ENCODE peak calls at places on chromosomes 6 and 20, in five cellular contexts. J, R, X, N and A are unnamed samples.

GRCh38 chr20:19802492-19803158 is 44.6 kb downstream of the RIN2 start:
- DNase-seq in J (no peak), R (no peak), X (peak), N (peak), A (peak)

GRCh38 chr6:11065436-11066202 is 21.5 kb upstream of the ELOVL2 start:
- DNase-seq in J (no peak), R (no peak), X (no peak), N (peak), A (no peak)

GRCh38 chr6:7261030-7261841 is 51.8 kb downstream of the SSR1 start:
- DNase-seq in J (peak), R (peak), X (peak), N (peak), A (peak)

GRCh38 chr6:7650876-7651275 is 60.9 kb downstream of the SNRNP48 start:
- DNase-seq in J (no peak), R (no peak), X (no peak), N (no peak), A (no peak)

GRCh38 chr6:29861521-29862255 is 34.1 kb downstream of the HLA-G start:
- DNase-seq in J (no peak), R (no peak), X (no peak), N (no peak), A (no peak)

GRCh38 chr6:36852481-36853147 is 13.4 kb upstream of the CPNE5 start:
- DNase-seq in J (no peak), R (no peak), X (peak), N (no peak), A (no peak)

GRCh38 chr20:25009218-25010145 is 16.9 kb upstream of the APMAP start:
- DNase-seq in J (no peak), R (no peak), X (no peak), N (no peak), A (no peak)

GRCh38 chr6:35972471-35972985 is 51.6 kb upstream of the SRPK1 start:
- DNase-seq in J (no peak), R (no peak), X (no peak), N (peak), A (no peak)

GRCh38 chr6:116507324-116507723 is 4.1 kb upstream of the CALHM5 start:
- DNase-seq in J (no peak), R (no peak), X (peak), N (no peak), A (no peak)

GRCh38 chr20:7712661-7713060 is 227.6 kb downstream of the HAO1 start:
- DNase-seq in J (no peak), R (no peak), X (peak), N (no peak), A (no peak)

GRCh38 chr6:100456178-100456880 is 8.4 kb downstream of the SIM1 start:
- DNase-seq in J (no peak), R (no peak), X (no peak), N (peak), A (no peak)

GRCh38 chr20:20687319-20687718 is 25.1 kb downstream of the RALGAPA2 start:
- DNase-seq in J (no peak), R (no peak), X (no peak), N (no peak), A (no peak)

GRCh38 chr6:36615018-36615761 is 21.0 kb downstream of the SRSF3 start:
- DNase-seq in J (peak), R (no peak), X (peak), N (peak), A (peak)

GRCh38 chr6:108453601-108454157 is 107.0 kb upstream of the FOXO3 start:
- DNase-seq in J (peak), R (no peak), X (no peak), N (no peak), A (no peak)

GRCh38 chr6:116975600-116975999 is 98.6 kb downstream of the RFX6 start:
- DNase-seq in J (no peak), R (no peak), X (peak), N (no peak), A (no peak)

GRCh38 chr6:13302751-13303667 is 25.3 kb downstream of the TBC1D7 start:
- DNase-seq in J (peak), R (peak), X (peak), N (no peak), A (peak)

GRCh38 chr6:41552723-41553122 is 6.5 kb downstream of the FOXP4 start:
- DNase-seq in J (no peak), R (no peak), X (no peak), N (no peak), A (no peak)

GRCh38 chr20:11867286-11867921 is 50.3 kb upstream of the BTBD3 start:
- DNase-seq in J (no peak), R (no peak), X (no peak), N (no peak), A (no peak)

GRCh38 chr6:167968091-167968490 is 29.4 kb upstream of the KIF25 start:
- DNase-seq in J (no peak), R (no peak), X (peak), N (peak), A (no peak)

GRCh38 chr6:41157323-41157722 is 3.2 kb upstream of the TREML1 start:
- DNase-seq in J (no peak), R (no peak), X (no peak), N (no peak), A (no peak)

DNA sequence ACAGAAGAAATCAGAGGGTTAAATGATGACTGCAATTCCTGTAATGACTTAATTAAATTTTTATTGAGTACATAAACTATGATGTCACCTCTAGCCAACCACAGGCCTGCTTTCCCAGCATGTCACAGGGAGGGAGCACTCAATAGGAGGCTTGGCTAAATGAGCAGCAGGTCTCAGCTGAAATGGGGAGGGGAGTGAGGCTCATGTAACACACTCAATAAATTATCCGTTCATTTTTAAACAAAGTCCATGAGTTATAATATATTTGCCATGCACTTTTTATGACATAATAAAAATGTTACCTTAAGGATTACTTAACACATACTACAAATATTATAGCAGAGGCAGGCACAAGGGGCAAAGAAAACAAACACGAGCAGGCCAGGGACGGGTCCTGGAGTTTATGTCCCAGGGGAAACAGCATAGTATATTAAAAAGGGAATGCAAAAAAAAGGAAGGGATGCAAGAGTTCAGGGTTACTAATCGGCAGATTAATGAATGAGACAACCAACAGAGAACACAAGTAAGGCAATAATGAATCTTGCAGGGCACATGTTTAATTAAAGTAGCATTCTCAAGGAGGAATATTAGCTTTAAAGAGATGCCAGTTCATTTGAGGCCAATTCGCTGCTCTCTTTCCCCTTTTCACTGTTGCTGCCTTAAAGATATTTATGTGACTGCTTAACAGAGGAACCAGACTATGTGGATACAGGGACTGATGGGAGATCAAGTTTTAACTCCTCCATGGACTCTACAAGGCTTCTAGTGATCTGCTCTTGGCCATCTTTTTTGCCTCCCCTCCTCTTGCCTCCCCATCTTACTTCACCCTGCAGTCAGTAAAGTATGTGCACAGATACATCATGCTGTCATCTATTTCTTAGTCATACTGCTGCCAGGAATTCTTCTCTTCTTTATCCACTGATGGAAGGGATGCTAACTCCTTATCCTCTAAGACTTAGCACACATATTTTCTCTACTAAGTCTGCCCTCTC is 27.3 kb upstream of the FAM83C start:
- DNase-seq in J (no peak), R (no peak), X (peak), N (no peak), A (no peak)
- H3K27ac ChIP-seq in J (peak), R (no peak), X (peak), N (no peak), A (peak)

DNA sequence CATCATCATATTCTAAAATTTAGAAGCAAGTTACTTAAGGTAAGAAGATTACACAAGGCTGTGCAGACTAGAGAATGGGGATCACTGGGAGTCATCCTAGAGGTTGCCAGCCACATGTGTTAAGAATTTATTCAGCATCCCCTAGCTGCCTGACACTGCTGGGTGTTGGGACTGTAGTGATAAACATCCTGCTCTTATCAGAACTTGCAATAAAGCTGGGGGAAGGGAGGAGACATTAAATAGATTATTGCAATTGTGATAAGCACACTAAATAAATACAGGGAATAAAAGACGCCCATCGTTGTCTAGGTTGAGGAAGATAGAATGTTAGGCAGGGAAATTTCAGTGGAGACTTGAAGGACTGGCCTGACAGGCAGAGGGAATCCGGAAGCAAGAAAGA is 33.1 kb upstream of the TRAM2 start:
- DNase-seq in J (no peak), R (no peak), X (no peak), N (no peak), A (no peak)
- H3K4me3 ChIP-seq in J (no peak), R (no peak), X (no peak), N (no peak), A (no peak)

DNA sequence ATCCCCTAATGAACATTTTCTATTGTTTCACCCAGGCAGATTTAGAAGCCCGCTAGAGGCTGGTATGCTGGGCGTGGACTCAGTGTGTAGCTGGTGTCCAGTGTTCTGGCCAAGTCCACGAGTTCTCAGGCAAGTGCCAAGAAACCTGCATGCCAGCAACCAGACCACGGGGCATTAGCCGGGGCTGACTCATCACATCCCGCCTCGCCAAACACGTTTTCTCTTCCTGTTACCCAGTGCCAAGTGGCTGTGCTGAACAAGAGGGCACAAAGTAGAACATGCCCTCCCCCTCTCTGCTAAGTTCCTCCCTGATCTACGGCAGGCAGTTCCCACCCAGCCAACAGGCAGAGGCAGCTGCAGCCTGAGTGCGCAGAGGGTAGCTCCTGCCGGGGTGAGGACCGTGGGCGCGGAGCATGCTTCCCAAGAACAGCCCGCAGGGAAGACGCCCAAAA is 29.6 kb downstream of the RAMACL start:
- DNase-seq in J (peak), R (peak), X (peak), N (peak), A (peak)
- H3K27ac ChIP-seq in J (peak), R (peak), X (peak), N (no peak), A (peak)

GRCh38 chr6:139839506-139840156 is 465.2 kb upstream of the CITED2 start:
- DNase-seq in J (peak), R (peak), X (no peak), N (no peak), A (no peak)
- H3K4me3 ChIP-seq in J (no peak), R (no peak), X (no peak), N (no peak), A (no peak)

GRCh38 chr6:69578366-69578890 is 218.4 kb downstream of the LMBRD1 start:
- DNase-seq in J (no peak), R (no peak), X (no peak), N (no peak), A (no peak)
- H3K27ac ChIP-seq in J (no peak), R (no peak), X (no peak), N (no peak), A (no peak)

GRCh38 chr6:28217890-28218289 is 7.2 kb upstream of the ZSCAN9 start:
- DNase-seq in J (no peak), R (no peak), X (no peak), N (no peak), A (no peak)
- H3K4me3 ChIP-seq in J (no peak), R (no peak), X (no peak), N (peak), A (no peak)

DNA sequence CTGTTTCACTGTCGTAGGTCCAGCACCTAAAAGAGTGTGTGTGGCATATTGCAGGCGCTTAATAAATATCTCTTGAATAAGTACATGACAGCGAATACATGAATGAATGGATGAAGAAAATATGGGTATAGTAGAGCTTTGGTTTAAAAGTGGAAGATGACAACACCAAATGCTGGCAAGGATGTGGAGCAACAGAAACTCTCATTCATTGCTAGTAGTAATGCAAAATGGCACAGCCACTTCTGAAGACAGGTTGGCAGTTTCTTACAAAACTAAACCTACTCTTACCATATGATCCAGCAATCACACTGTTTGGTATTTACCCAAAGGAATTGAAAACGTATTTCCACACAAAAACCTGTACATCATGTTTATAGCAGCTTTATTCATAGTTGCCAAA is 36.3 kb upstream of the ARFGEF2 start:
- DNase-seq in J (no peak), R (no peak), X (no peak), N (no peak), A (no peak)
- H3K27ac ChIP-seq in J (no peak), R (no peak), X (no peak), N (no peak), A (no peak)

DNA sequence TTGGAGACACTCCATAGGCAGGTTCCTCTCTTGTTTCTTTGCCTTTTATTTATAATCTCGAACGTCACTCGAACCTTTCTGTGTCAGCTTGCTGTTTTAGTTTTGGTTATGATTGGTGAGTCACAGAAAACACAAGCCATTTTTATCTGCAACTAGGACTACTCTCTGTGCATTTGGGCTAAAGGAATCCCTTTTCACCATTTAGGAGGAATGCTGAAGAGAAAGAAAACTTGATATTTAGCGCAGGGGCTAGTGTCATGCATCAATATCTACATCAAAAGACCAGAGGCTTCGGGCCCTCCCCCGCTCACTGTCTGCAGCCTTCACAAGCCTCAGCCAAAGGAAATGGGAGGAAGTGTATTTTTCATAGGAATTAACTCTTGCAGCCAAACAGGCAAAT is 507.8 kb upstream of the CITED2 start:
- DNase-seq in J (no peak), R (no peak), X (no peak), N (peak), A (no peak)
- H3K4me3 ChIP-seq in J (no peak), R (no peak), X (no peak), N (no peak), A (no peak)

DNA sequence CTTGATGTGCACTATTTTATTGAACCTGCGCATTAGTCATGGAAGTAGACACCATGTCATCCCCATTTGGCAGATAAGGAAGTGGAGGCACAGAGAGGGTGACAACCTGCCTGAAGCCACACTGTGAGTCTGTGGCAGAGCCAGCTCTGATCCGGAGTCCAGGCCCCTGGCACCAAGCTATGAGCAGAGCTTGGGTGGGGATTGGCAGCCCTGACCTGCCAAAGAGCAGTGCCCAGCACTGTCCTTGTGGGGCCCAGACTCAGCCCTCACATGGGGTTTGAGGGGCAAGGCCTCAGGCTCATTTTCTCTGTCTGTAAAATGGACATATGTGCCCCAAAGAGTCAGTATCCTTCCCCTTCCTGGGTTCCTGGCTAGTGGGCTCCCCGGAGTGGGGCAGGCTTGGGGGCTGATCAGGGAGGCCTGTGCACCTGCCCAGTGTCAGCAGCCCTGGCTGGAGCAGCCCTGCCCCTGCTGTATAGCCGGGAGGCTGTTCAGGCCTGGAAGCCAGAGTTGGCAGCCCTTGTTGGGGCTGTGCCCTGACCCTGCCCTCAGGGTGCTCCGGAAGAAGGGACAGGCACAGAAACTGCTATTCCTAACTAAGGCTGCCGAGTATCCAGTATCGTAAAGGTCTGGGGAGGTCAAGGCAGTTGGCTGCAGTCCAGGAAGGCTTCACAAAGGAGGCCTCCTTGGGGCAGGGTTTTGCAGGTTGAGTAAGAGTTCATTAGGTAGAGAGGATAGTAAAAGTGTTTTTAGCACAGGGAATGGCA is 38.7 kb downstream of the TGM2 start:
- DNase-seq in J (no peak), R (no peak), X (no peak), N (no peak), A (peak)
- H3K27ac ChIP-seq in J (peak), R (peak), X (peak), N (no peak), A (peak)